ENCODE peak calls at places on chromosomes 1 and 21, in seven cellular contexts. V is GM23248, Y is PC-3, D is OCI-LY7, N is HCT116, Q is GM23338, T is neural progenitor cell. A is an unnamed sample.

GRCh38 chr1:213985181-213986019 is 2.4 kb upstream of the PROX1 start:
- DNase-seq in V (no peak), Y (no peak), D (no peak), N (no peak), Q (peak), T (peak), A (peak)

GRCh38 chr1:246631426-246631825 is 65.2 kb downstream of the CNST start:
- DNase-seq in V (peak), Y (no peak), D (no peak), N (no peak), Q (no peak), T (no peak), A (no peak)

GRCh38 chr1:237492359-237492758 is 398.4 kb downstream of the ZP4 start:
- DNase-seq in V (no peak), Y (no peak), D (no peak), N (no peak), Q (peak), T (peak), A (no peak)

GRCh38 chr1:94999456-95000131 is 72.7 kb upstream of the CNN3 start:
- DNase-seq in V (no peak), Y (no peak), D (no peak), N (no peak), Q (no peak), T (no peak), A (no peak)

GRCh38 chr1:155569988-155570592 is 7.5 kb upstream of the ASH1L start:
- DNase-seq in V (peak), Y (no peak), D (no peak), N (no peak), Q (no peak), T (no peak), A (peak)

GRCh38 chr1:157377216-157377821 is 175.0 kb downstream of the FCRL5 start:
- DNase-seq in V (peak), Y (peak), D (peak), N (peak), Q (peak), T (peak), A (peak)

GRCh38 chr1:22611530-22611947 is 24.9 kb upstream of the C1QA start:
- DNase-seq in V (peak), Y (peak), D (peak), N (no peak), Q (peak), T (peak), A (peak)

GRCh38 chr1:109933856-109934711 is 23.4 kb downstream of the CSF1 start:
- DNase-seq in V (peak), Y (peak), D (no peak), N (no peak), Q (no peak), T (no peak), A (peak)

GRCh38 chr1:230877139-230877923 is 9.0 kb upstream of the C1orf198 start:
- DNase-seq in V (peak), Y (no peak), D (no peak), N (no peak), Q (no peak), T (no peak), A (no peak)

GRCh38 chr1:24418898-24419628 is 3.5 kb downstream of the NIPAL3 start:
- DNase-seq in V (peak), Y (peak), D (no peak), N (no peak), Q (peak), T (no peak), A (no peak)

GRCh38 chr21:38333290-38334272 is 76.8 kb downstream of the KCNJ15 start:
- DNase-seq in V (no peak), Y (no peak), D (no peak), N (no peak), Q (peak), T (no peak), A (no peak)

GRCh38 chr1:213982814-213983588 is 4.8 kb upstream of the PROX1 start:
- DNase-seq in V (peak), Y (no peak), D (no peak), N (no peak), Q (peak), T (peak), A (peak)

GRCh38 chr1:118484893-118485292 is 299.9 kb upstream of the SPAG17 start:
- DNase-seq in V (no peak), Y (no peak), D (no peak), N (no peak), Q (no peak), T (no peak), A (no peak)

GRCh38 chr1:117782056-117782455 is 147.4 kb downstream of the GDAP2 start:
- DNase-seq in V (no peak), Y (no peak), D (no peak), N (no peak), Q (no peak), T (no peak), A (no peak)

GRCh38 chr1:206769331-206769731 is 1.2 kb upstream of the IL19 start:
- DNase-seq in V (no peak), Y (no peak), D (no peak), N (no peak), Q (no peak), T (no peak), A (no peak)

GRCh38 chr1:108107658-108108057 is 92.5 kb downstream of the SLC25A24 start:
- DNase-seq in V (peak), Y (peak), D (no peak), N (no peak), Q (no peak), T (no peak), A (no peak)

GRCh38 chr1:99727575-99728190 is 38.8 kb downstream of the FRRS1 start:
- DNase-seq in V (peak), Y (peak), D (no peak), N (no peak), Q (peak), T (peak), A (no peak)

GRCh38 chr1:171127481-171127880 is 36.8 kb downstream of the FMO3 start:
- DNase-seq in V (peak), Y (no peak), D (no peak), N (no peak), Q (no peak), T (no peak), A (no peak)

GRCh38 chr1:243605604-243606003 is 244.4 kb downstream of the AKT3 start:
- DNase-seq in V (no peak), Y (no peak), D (no peak), N (no peak), Q (no peak), T (no peak), A (no peak)

GRCh38 chr21:34986561-34987533 is 62.3 kb downstream of the RUNX1 start:
- DNase-seq in V (peak), Y (peak), D (no peak), N (peak), Q (peak), T (peak), A (peak)

GRCh38 chr1:99503276-99503747 is 142.6 kb upstream of the PALMD start:
- DNase-seq in V (peak), Y (no peak), D (no peak), N (no peak), Q (no peak), T (no peak), A (peak)

GRCh38 chr1:240126821-240127220 is 35.1 kb downstream of the FMN2 start:
- DNase-seq in V (peak), Y (no peak), D (no peak), N (no peak), Q (no peak), T (no peak), A (no peak)

GRCh38 chr1:54989473-54989872 is 9.0 kb downstream of the TMEM61 start:
- DNase-seq in V (no peak), Y (no peak), D (no peak), N (no peak), Q (no peak), T (no peak), A (no peak)

GRCh38 chr1:226551299-226551698 is 2.7 kb downstream of the STUM start:
- DNase-seq in V (no peak), Y (no peak), D (no peak), N (no peak), Q (no peak), T (no peak), A (no peak)

GRCh38 chr1:22803833-22804232 is 93.2 kb downstream of the EPHB2 start:
- DNase-seq in V (no peak), Y (no peak), D (no peak), N (no peak), Q (no peak), T (no peak), A (no peak)

GRCh38 chr1:246617768-246618167 is 51.5 kb downstream of the CNST start:
- DNase-seq in V (no peak), Y (no peak), D (no peak), N (no peak), Q (no peak), T (no peak), A (no peak)

GRCh38 chr21:34771512-34772028 is 102.8 kb downstream of the CLIC6 start:
- DNase-seq in V (peak), Y (peak), D (no peak), N (peak), Q (no peak), T (no peak), A (no peak)

GRCh38 chr1:184487561-184488200 is 100.9 kb downstream of the C1orf21 start:
- DNase-seq in V (no peak), Y (no peak), D (no peak), N (no peak), Q (no peak), T (no peak), A (no peak)

GRCh38 chr1:58290685-58291372 is 255.7 kb downstream of the OMA1 start:
- DNase-seq in V (peak), Y (no peak), D (no peak), N (no peak), Q (peak), T (peak), A (peak)

GRCh38 chr1:206979379-206980043 is 9.3 kb upstream of the FCAMR start:
- DNase-seq in V (peak), Y (peak), D (peak), N (peak), Q (peak), T (peak), A (peak)

DNA sequence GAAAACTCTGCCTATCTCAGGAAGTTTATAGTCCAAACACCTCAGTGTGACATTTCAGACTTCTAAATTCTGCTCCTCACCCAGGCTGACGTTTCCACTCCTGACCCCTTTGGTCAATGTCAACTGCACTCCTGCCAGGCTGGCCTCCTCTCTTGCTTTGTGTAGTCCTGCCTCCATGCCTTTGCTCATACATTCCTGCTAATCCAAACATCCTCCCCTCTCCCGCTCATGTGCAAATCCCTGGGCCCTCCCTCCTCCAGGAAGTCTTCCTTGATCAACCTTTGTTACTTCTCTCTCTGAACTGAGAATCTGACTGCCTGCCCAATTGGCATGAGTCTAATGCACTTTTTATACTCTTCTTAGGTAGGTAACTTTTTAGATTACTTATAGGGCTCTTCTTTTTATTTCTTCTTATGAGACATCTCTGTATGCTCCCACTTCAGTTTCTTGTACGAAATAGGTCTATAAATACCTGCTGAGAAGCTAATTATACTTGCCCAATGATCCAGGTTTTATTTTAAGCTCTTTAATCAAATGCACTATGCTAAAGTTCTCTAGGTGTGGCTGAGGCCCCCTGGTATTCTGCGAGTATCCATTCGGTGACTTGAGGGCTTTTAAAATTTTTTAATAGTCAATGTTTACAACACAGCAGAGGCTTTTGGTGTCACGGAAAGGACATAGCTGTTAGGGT is 128.1 kb downstream of the PLXNA2 start:
- DNase-seq in V (no peak), Y (no peak), D (no peak), N (no peak), Q (peak), T (no peak), A (no peak)
- TF ChIP-seq EZH2phosphoT487 in V (no peak), Y (no peak), D (no peak), N (no peak), Q (no peak), T (no peak), A (no peak)

DNA sequence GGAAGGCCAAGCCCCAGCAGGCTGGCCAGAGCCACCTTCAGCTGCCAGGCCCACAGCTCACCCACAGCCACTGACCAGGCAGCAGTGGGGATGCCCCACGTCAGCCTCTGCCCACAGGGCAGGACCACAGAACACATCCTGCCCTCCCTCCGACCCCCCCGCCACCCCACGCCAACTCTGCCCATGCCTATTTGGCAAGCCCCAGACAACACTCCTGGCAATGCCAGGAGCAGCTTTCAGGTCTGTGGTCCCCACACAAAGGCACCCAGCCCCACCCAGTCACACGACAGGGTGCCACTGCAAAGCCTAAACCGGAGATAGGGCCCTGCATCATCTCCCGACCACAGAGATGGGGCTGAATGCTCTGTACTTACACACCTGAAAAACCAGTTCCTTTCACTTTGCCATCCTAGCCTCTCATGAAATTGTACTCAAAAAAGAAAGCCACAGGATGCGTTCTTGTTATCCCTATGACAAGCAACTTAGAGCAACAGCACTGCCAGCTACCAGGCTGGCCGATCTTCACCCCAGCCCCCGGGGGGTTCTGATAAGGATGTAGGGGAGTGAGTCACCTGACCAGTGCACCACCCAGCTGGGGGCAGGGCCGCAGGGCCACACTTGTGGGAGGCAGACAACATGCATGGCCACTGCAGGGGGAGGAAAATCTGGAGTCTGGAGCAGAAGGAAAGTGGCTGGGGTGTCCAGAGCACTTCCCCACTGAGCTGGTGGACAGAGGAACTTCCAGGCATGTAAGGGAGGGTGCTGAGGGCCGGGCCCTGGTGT is 36.2 kb downstream of the UBE2G2 start:
- DNase-seq in V (peak), Y (peak), D (no peak), N (no peak), Q (no peak), T (no peak), A (no peak)
- TF ChIP-seq EZH2phosphoT487 in V (no peak), Y (no peak), D (no peak), N (no peak), Q (no peak), T (no peak), A (no peak)

DNA sequence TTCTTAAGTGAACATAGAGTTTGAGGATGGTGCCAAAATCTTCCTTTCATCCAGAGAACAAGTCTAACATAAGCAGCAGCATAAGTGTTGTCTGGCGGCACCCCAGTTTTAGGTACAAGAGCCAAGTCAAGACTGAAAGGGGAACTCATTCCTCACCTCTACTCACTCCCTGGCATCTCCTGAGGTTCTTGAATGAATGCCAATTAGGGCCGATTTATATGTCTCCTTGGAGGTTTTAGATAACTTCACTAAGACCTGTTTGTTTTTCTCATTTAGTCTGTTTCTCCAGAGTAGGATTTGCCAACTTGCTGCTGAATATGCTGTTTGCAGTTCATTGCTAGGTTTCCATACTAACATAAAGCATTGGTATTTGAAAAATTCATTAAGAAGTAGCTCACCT is 42.5 kb upstream of the ADGRL2 start:
- DNase-seq in V (no peak), Y (peak), D (no peak), N (no peak), Q (no peak), T (no peak), A (peak)
- TF ChIP-seq EZH2phosphoT487 in V (no peak), Y (no peak), D (no peak), N (no peak), Q (no peak), T (no peak), A (no peak)

DNA sequence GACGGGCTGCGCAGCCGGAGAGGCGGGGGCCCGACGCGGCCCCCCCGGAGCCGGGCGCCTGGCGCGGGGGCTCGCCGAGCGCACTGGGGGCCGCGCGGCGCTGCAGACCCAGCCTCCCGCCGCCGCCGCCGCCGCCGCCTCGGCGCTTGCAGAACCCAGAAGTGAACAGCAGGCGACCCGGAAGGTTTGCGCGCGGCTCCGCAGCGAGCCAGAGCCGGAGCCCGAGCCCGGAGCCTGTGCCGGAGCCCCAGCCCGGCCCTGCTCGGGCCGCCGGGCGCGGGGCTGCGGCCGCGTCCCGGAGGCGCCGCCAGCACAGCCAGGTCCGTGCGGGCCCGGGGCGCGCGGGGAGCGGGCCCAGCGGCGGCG is at the start of gene ZNF362:
- DNase-seq in V (peak), Y (peak), D (peak), N (no peak), Q (peak), T (peak), A (peak)
- TF ChIP-seq EZH2phosphoT487 in V (no peak), Y (no peak), D (no peak), N (no peak), Q (no peak), T (no peak), A (no peak)